ENCODE peak calls at places on chromosome 2, in seven cellular contexts. S, A, F, T, H, K and P are unnamed samples.

GRCh38 chr2:221399183-221399582 is 172.9 kb downstream of the EPHA4 start:
- DNase-seq in A (no peak), F (no peak), S (no peak), H (no peak), K (no peak), T (no peak), P (no peak)

GRCh38 chr2:134664051-134664450 is 54.7 kb downstream of the TMEM163 start:
- DNase-seq in H (no peak), A (peak), S (no peak), T (no peak), K (no peak), F (no peak), P (no peak)

GRCh38 chr2:146481629-146482028 is 1363.2 kb upstream of the ACVR2A start:
- DNase-seq in H (no peak), S (no peak), F (no peak), K (no peak), A (no peak), T (no peak), P (no peak)

GRCh38 chr2:226151157-226151556 is 648.5 kb downstream of the IRS1 start:
- DNase-seq in A (no peak), F (no peak), T (no peak), K (no peak), S (no peak), H (peak), P (no peak)

GRCh38 chr2:191018048-191018447 is 4.1 kb upstream of the STAT1 start:
- DNase-seq in S (no peak), H (no peak), T (no peak), K (no peak), F (no peak), A (no peak), P (no peak)

GRCh38 chr2:176997792-176998169 is 214.8 kb upstream of the HNRNPA3 start:
- DNase-seq in T (no peak), K (no peak), S (no peak), H (no peak), A (no peak), F (no peak), P (no peak)

GRCh38 chr2:67879586-67880290 is 183.1 kb downstream of the C1D start:
- DNase-seq in F (no peak), A (no peak), S (no peak), H (no peak), T (no peak), K (no peak), P (no peak)

GRCh38 chr2:70541481-70542020 is 12.1 kb downstream of the TGFA start:
- DNase-seq in T (no peak), S (no peak), F (no peak), A (no peak), H (peak), K (no peak), P (no peak)

GRCh38 chr2:239984431-239985194 is 40.5 kb downstream of the NDUFA10 start:
- DNase-seq in T (no peak), K (no peak), A (no peak), F (no peak), H (no peak), S (no peak), P (no peak)

GRCh38 chr2:36380624-36381481 is 25.3 kb downstream of the CRIM1 start:
- DNase-seq in S (no peak), H (no peak), F (peak), K (peak), T (peak), A (no peak), P (no peak)

DNA sequence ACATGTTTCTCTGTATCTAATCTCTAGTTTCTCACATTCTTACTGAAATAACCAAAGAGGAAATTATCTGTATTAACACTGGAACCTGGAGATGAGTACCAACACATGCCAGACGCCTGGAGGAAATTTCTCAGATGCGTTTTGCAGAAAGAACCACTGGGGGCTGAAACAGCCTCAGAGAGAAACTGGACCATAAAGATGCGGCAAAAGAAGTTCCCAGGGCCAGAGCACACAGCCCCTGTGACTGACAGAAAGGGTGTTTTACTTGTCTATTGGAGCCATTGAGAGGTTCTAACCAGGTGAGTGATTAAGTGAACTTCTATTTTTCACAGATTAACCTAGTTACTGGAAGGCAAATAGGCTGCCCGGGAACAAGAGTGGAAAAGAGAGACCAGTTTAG is 103.9 kb downstream of the EVA1A start:
- DNase-seq in T (no peak), A (no peak), H (no peak), K (no peak), S (no peak), F (no peak), P (no peak)
- TF ChIP-seq CTCF in T (no peak), A (no peak), H (no peak), K (no peak), S (no peak), F (no peak), P (no peak)

GRCh38 chr2:229821353-229821752 is 100.5 kb downstream of the TRIP12 start:
- DNase-seq in A (no peak), F (no peak), S (no peak), T (no peak), H (no peak), K (no peak), P (no peak)

GRCh38 chr2:229825476-229825875 is 96.3 kb downstream of the TRIP12 start:
- DNase-seq in K (no peak), S (no peak), F (no peak), A (no peak), H (no peak), T (no peak), P (no peak)
- TF ChIP-seq CTCF in K (no peak), S (no peak), F (no peak), A (no peak), H (no peak), T (no peak), P (no peak)

GRCh38 chr2:8004250-8004681 is 677.6 kb upstream of the ID2 start:
- DNase-seq in K (no peak), H (no peak), T (no peak), F (peak), A (no peak), S (peak), P (no peak)
- TF ChIP-seq CTCF in K (no peak), H (no peak), T (no peak), F (no peak), A (no peak), S (no peak), P (no peak)

GRCh38 chr2:21367421-21367820 is 243.7 kb downstream of the TDRD15 start:
- DNase-seq in H (no peak), K (no peak), A (no peak), T (no peak), S (no peak), F (no peak), P (no peak)

GRCh38 chr2:21361406-21361805 is 237.6 kb downstream of the TDRD15 start:
- DNase-seq in K (no peak), F (no peak), S (no peak), T (no peak), A (no peak), H (no peak), P (no peak)

GRCh38 chr2:21358971-21359370 is 235.2 kb downstream of the TDRD15 start:
- DNase-seq in K (no peak), F (no peak), A (no peak), H (no peak), S (no peak), T (no peak), P (no peak)

GRCh38 chr2:21362101-21362500 is 238.3 kb downstream of the TDRD15 start:
- DNase-seq in S (no peak), T (no peak), K (no peak), H (no peak), F (no peak), A (no peak), P (no peak)

DNA sequence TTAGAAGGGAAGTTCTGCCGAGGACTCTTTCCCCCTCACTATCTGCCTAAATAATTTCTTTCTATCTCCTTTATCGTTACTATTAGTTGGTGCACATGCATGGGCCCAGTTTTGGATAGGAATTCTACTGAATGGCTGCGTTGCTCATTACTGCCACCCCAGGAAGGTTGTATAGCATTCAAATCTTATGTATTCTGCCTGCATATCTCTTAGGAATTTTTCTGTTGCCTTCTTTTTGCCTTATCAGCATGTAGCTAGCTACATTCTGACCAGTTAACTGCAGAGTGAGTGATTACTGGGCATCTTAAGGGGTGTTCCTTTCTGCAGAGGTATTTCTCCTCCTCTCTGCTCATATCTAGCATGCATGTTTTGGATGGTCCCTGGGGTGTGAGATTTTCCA is 239.6 kb downstream of the TDRD15 start:
- DNase-seq in T (no peak), F (no peak), S (no peak), H (no peak), A (no peak), K (no peak), P (no peak)
- TF ChIP-seq CTCF in T (no peak), F (no peak), S (peak), H (no peak), A (no peak), K (peak), P (no peak)

GRCh38 chr2:28419003-28419704 is 26.5 kb downstream of the FOSL2 start:
- DNase-seq in A (no peak), F (no peak), K (peak), T (no peak), H (no peak), S (peak), P (peak)
- TF ChIP-seq CTCF in A (no peak), F (no peak), K (peak), T (no peak), H (no peak), S (peak), P (no peak)

GRCh38 chr2:7127687-7128086 is 210.5 kb downstream of the RNF144A start:
- DNase-seq in K (no peak), T (no peak), A (no peak), H (no peak), F (no peak), S (no peak), P (no peak)

DNA sequence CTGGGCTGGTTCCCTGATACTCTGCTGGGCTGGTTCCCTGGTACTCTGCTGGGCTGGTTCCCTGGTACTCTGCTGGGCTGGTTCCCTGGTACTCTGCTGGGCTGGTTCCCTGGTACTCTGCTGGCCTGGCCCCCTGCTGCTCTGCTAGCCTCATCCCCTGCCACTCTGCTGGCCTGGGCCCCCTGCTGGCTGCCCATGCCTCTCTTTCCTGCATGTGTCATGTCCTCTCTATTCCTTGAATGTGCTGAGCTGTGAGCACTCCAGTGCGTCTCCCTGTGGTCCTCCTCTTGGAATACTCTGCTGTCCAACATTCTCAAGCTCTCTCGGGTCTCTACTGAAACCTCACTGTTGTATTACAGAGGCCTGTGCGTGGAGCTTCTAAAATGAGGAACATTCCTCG is 216.3 kb downstream of the RNF144A start:
- DNase-seq in A (peak), F (no peak), K (peak), T (no peak), H (no peak), S (no peak), P (no peak)
- TF ChIP-seq CTCF in A (peak), F (no peak), K (peak), T (no peak), H (no peak), S (no peak), P (no peak)

DNA sequence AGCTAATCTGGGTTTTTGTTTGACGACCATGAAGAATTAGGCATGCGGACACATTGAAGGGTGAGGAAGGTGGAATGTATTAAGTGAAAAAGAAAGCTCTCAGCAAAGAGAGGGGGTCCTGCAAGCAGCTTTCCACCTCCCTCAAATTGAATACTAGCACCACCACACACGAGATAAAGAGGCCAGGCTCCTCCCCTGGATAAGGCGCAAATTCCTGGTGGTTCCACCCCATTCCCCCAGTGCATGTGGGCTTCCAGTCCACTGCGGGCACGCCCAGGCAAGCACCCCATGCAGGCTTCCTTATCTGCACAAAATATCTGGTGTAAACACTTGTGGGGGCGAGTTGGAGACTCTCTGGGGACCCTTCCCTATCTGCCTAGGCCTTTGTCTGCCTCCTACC is 857.3 kb downstream of the CPS1 start:
- DNase-seq in H (no peak), A (no peak), S (no peak), T (no peak), F (no peak), K (no peak), P (no peak)
- TF ChIP-seq CTCF in H (no peak), A (no peak), S (no peak), T (no peak), F (no peak), K (no peak), P (no peak)

GRCh38 chr2:953408-953807 is 2.8 kb downstream of the SNTG2 start:
- DNase-seq in S (no peak), F (no peak), T (no peak), A (no peak), K (no peak), H (no peak), P (no peak)

GRCh38 chr2:951224-952006 is 766 bp downstream of the SNTG2 start:
- DNase-seq in F (no peak), H (no peak), S (no peak), A (peak), T (peak), K (no peak), P (peak)

GRCh38 chr2:949384-949893 is 1.2 kb upstream of the SNTG2 start:
- DNase-seq in S (no peak), K (no peak), F (no peak), A (no peak), H (no peak), T (no peak), P (no peak)

GRCh38 chr2:949894-950626 is 589 bp upstream of the SNTG2 start:
- DNase-seq in A (peak), T (peak), K (no peak), F (no peak), S (no peak), H (no peak), P (peak)

GRCh38 chr2:950627-950992 is at the start of gene SNTG2:
- DNase-seq in S (no peak), F (peak), K (no peak), A (peak), T (peak), H (no peak), P (peak)
- TF ChIP-seq CTCF in S (no peak), F (no peak), K (no peak), A (no peak), T (no peak), H (no peak), P (no peak)